ENCODE peak calls at places on chromosomes 12 and 14, in four cellular contexts. D, L, M and F are unnamed samples.

GRCh38 chr14:86357866-86358265 is 827.9 kb downstream of the FLRT2 start:
- DNase-seq in M (no peak), D (peak), L (no peak), F (no peak)

GRCh38 chr12:116783503-116784237 is 45.6 kb downstream of the RNFT2 start:
- DNase-seq in L (no peak), M (no peak), D (no peak), F (no peak)

GRCh38 chr12:15962760-15963159 is 51.6 kb downstream of the DERA start:
- DNase-seq in L (no peak), D (no peak), M (no peak), F (no peak)

GRCh38 chr14:36818794-36819384 is 157.2 kb downstream of the PAX9 start:
- DNase-seq in L (no peak), D (no peak), M (no peak), F (no peak)

GRCh38 chr14:102071283-102071998 is 15.4 kb downstream of the HSP90AA1 start:
- DNase-seq in L (no peak), D (no peak), M (no peak), F (no peak)

GRCh38 chr12:130872179-130873096 is 572 bp downstream of the RAN start:
- DNase-seq in L (peak), M (peak), D (no peak), F (peak)

GRCh38 chr12:2614341-2614740 is 180.4 kb upstream of the FKBP4 start:
- DNase-seq in D (no peak), M (no peak), L (no peak), F (no peak)

GRCh38 chr12:32586390-32586789 is 92.7 kb upstream of the DNM1L start:
- DNase-seq in L (no peak), D (no peak), M (no peak), F (no peak)

GRCh38 chr12:123265851-123266678 is 5.6 kb downstream of the CDK2AP1 start:
- DNase-seq in M (no peak), L (no peak), D (no peak), F (peak)